ENCODE peak calls at places on chromosomes 12 and 14, in ten cellular contexts. L is heart left ventricle, A is tibial artery, X is MG63, F is foreskin fibroblast, G is SJSA1, K is cardiac fibroblast, W is left ventricle myocardium inferior, R is hepatocyte, S is mammary epithelial cell. M is an unnamed sample.

GRCh38 chr12:38137716-38138115 is 178.9 kb upstream of the ALG10B start:
- DNase-seq in L (no peak), A (no peak), X (no peak), F (no peak), G (peak), K (no peak), W (no peak), R (no peak), S (no peak), M (no peak)

GRCh38 chr12:46523863-46524770 is 151.5 kb upstream of the SLC38A2 start:
- DNase-seq in L (no peak), A (no peak), X (peak), F (peak), G (peak), K (peak), W (no peak), R (peak), S (peak), M (peak)

GRCh38 chr14:96253140-96253539 is 2.9 kb upstream of the BDKRB1 start:
- DNase-seq in L (no peak), A (no peak), X (peak), F (peak), G (peak), K (peak), W (no peak), R (peak), S (peak), M (no peak)

GRCh38 chr12:107025691-107026090 is 38.7 kb upstream of the MTERF2 start:
- DNase-seq in L (no peak), A (no peak), X (no peak), F (no peak), G (no peak), K (no peak), W (no peak), R (no peak), S (no peak), M (no peak)

GRCh38 chr12:124720019-124720686 is 143.5 kb downstream of the SCARB1 start:
- DNase-seq in L (no peak), A (no peak), X (peak), F (peak), G (no peak), K (peak), W (no peak), R (peak), S (peak), M (peak)

GRCh38 chr12:79115743-79116142 is 251.2 kb downstream of the SYT1 start:
- DNase-seq in L (no peak), A (no peak), X (no peak), F (no peak), G (no peak), K (no peak), W (no peak), R (no peak), S (no peak), M (no peak)

GRCh38 chr14:98227000-98227726 is 1044.8 kb downstream of the BCL11B start:
- DNase-seq in L (no peak), A (peak), X (no peak), F (no peak), G (no peak), K (no peak), W (no peak), R (no peak), S (no peak), M (no peak)

GRCh38 chr12:52401526-52401925 is 4.6 kb downstream of the KRT82 start:
- DNase-seq in L (no peak), A (no peak), X (no peak), F (no peak), G (no peak), K (peak), W (no peak), R (no peak), S (no peak), M (no peak)

GRCh38 chr14:59565112-59565511 is 11.5 kb downstream of the CCDC175 start:
- DNase-seq in L (no peak), A (no peak), X (peak), F (no peak), G (no peak), K (no peak), W (no peak), R (no peak), S (no peak), M (no peak)

GRCh38 chr12:78220811-78221210 is 390.1 kb downstream of the NAV3 start:
- DNase-seq in L (no peak), A (no peak), X (no peak), F (no peak), G (no peak), K (no peak), W (no peak), R (no peak), S (no peak), M (no peak)

GRCh38 chr14:80364274-80364673 is 153.0 kb upstream of the DIO2 start:
- DNase-seq in L (no peak), A (no peak), X (no peak), F (no peak), G (no peak), K (peak), W (no peak), R (peak), S (no peak), M (no peak)

GRCh38 chr12:130524759-130525158 is 187.1 kb downstream of the PIWIL1 start:
- DNase-seq in L (no peak), A (no peak), X (no peak), F (no peak), G (peak), K (no peak), W (no peak), R (no peak), S (no peak), M (no peak)

GRCh38 chr14:99215277-99215676 is 56.7 kb downstream of the BCL11B start:
- DNase-seq in L (no peak), A (no peak), X (peak), F (peak), G (peak), K (no peak), W (no peak), R (peak), S (peak), M (peak)

GRCh38 chr12:103181366-103182152 is 224.1 kb downstream of the ASCL1 start:
- DNase-seq in L (no peak), A (no peak), X (no peak), F (no peak), G (no peak), K (no peak), W (no peak), R (no peak), S (no peak), M (no peak)

GRCh38 chr12:85392508-85392907 is 112.5 kb downstream of the ALX1 start:
- DNase-seq in L (no peak), A (no peak), X (no peak), F (no peak), G (no peak), K (no peak), W (no peak), R (no peak), S (no peak), M (no peak)

GRCh38 chr14:24271134-24271833 is at the start of gene RABGGTA:
- DNase-seq in L (peak), A (peak), X (peak), F (peak), G (peak), K (peak), W (peak), R (peak), S (peak), M (peak)

GRCh38 chr12:15701212-15701611 is 88.0 kb downstream of the EPS8 start:
- DNase-seq in L (no peak), A (no peak), X (no peak), F (no peak), G (no peak), K (peak), W (no peak), R (no peak), S (peak), M (no peak)

GRCh38 chr14:70665448-70666363 is 24.0 kb downstream of the TTC9 start:
- DNase-seq in L (no peak), A (no peak), X (no peak), F (no peak), G (no peak), K (no peak), W (no peak), R (peak), S (peak), M (peak)

GRCh38 chr14:101273091-101273490 is 288.2 kb upstream of the DIO3 start:
- DNase-seq in L (no peak), A (no peak), X (no peak), F (no peak), G (no peak), K (no peak), W (no peak), R (no peak), S (no peak), M (no peak)

GRCh38 chr12:50734409-50735263 is 29.3 kb upstream of the ATF1 start:
- DNase-seq in L (no peak), A (no peak), X (no peak), F (no peak), G (no peak), K (peak), W (no peak), R (peak), S (no peak), M (peak)

GRCh38 chr12:101490286-101490920 is 15.3 kb downstream of the SPIC start:
- DNase-seq in L (no peak), A (no peak), X (no peak), F (no peak), G (no peak), K (peak), W (no peak), R (peak), S (peak), M (peak)

GRCh38 chr14:36671149-36671548 is 9.5 kb downstream of the PAX9 start:
- DNase-seq in L (no peak), A (no peak), X (no peak), F (no peak), G (no peak), K (no peak), W (no peak), R (no peak), S (no peak), M (no peak)

GRCh38 chr14:21300892-21301291 is 21.0 kb downstream of the RPGRIP1 start:
- DNase-seq in L (peak), A (no peak), X (peak), F (no peak), G (no peak), K (no peak), W (peak), R (peak), S (no peak), M (no peak)

GRCh38 chr14:91861091-91861490 is 6.2 kb downstream of the TC2N start:
- DNase-seq in L (no peak), A (no peak), X (no peak), F (no peak), G (no peak), K (no peak), W (no peak), R (no peak), S (no peak), M (no peak)

GRCh38 chr12:95396849-95397498 is 77.0 kb upstream of the METAP2 start:
- DNase-seq in L (no peak), A (no peak), X (no peak), F (peak), G (no peak), K (peak), W (no peak), R (no peak), S (peak), M (peak)

GRCh38 chr12:121805800-121806555 is 2.2 kb downstream of the SETD1B start:
- DNase-seq in L (peak), A (no peak), X (no peak), F (no peak), G (no peak), K (no peak), W (no peak), R (no peak), S (peak), M (no peak)

GRCh38 chr12:6095269-6095668 is 29.2 kb downstream of the VWF start:
- DNase-seq in L (no peak), A (peak), X (no peak), F (no peak), G (no peak), K (no peak), W (no peak), R (no peak), S (no peak), M (no peak)

GRCh38 chr14:101554991-101555668 is 6.2 kb upstream of the DIO3 start:
- DNase-seq in L (no peak), A (no peak), X (no peak), F (no peak), G (no peak), K (no peak), W (no peak), R (peak), S (no peak), M (peak)

GRCh38 chr14:29905549-29905948 is 22.1 kb downstream of the PRKD1 start:
- DNase-seq in L (no peak), A (no peak), X (no peak), F (no peak), G (no peak), K (no peak), W (no peak), R (no peak), S (no peak), M (no peak)
- H3K4me3 ChIP-seq in L (no peak), A (no peak), X (no peak), F (no peak), G (no peak), K (no peak), W (no peak), R (no peak), S (no peak), M (no peak)

GRCh38 chr12:68930178-68930577 is 2.8 kb downstream of the CPM start:
- DNase-seq in L (no peak), A (no peak), X (no peak), F (no peak), G (no peak), K (no peak), W (no peak), R (no peak), S (no peak), M (no peak)
- H3K4me3 ChIP-seq in L (no peak), A (peak), X (no peak), F (no peak), G (no peak), K (no peak), W (peak), R (no peak), S (no peak), M (no peak)

GRCh38 chr14:89621009-89621421 is 204.0 kb upstream of the FOXN3 start:
- DNase-seq in L (no peak), A (no peak), X (no peak), F (no peak), G (no peak), K (no peak), W (no peak), R (no peak), S (no peak), M (no peak)
- H3K4me3 ChIP-seq in L (no peak), A (no peak), X (no peak), F (no peak), G (no peak), K (no peak), W (no peak), R (no peak), S (no peak), M (no peak)

DNA sequence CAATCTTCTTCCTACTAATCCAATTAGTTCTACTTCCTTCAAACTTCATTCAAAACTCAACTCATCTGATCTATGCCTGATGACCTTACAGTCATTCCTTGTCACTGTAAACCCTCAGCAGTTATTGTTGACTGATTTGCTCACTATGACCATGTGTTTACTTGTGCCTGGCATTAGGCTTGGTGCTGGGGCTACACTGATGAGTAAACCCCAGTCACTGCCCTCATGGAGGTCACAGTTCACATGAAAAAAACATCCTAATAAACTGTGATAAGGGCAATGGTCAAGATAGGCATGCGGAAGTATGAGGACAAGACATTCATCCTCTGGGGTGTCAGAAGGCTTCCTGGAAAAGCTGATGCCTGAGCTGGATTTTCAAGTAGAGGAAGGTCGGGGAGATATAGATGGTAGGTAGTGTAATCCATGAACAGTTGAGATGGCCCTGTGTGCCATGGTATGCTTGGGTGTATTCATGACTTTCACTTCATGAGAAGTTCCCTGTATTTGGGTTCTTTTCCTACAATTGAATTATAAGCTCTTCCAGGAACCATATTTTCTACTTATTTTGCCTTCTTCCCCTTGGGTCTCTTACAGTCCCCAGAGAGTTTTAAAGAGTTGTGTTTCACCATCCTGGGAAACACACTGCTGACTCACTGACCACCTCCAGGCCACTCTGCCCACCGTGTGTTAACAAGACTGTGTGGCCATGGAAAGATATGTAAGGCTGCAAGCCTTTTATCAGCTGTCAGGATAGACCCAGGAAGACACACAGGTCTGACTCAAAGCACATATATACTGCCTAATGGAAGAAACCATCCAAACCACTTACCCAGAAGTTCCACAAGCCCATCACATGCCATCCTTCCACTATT is 38.7 kb upstream of the DUSP6 start:
- DNase-seq in L (no peak), A (no peak), X (peak), F (peak), G (peak), K (peak), W (no peak), R (peak), S (peak), M (peak)
- H3K4me3 ChIP-seq in L (no peak), A (no peak), X (no peak), F (no peak), G (no peak), K (no peak), W (no peak), R (no peak), S (no peak), M (no peak)

GRCh38 chr14:40413146-40413545 is 980.9 kb upstream of the FBXO33 start:
- DNase-seq in L (no peak), A (no peak), X (no peak), F (no peak), G (no peak), K (no peak), W (no peak), R (no peak), S (no peak), M (no peak)

GRCh38 chr14:40417777-40418401 is 985.7 kb upstream of the FBXO33 start:
- DNase-seq in L (no peak), A (no peak), X (no peak), F (no peak), G (no peak), K (peak), W (no peak), R (peak), S (no peak), M (peak)
- H3K4me3 ChIP-seq in L (no peak), A (no peak), X (no peak), F (no peak), G (no peak), K (no peak), W (peak), R (no peak), S (no peak), M (no peak)

GRCh38 chr12:114669501-114670256 is 14.3 kb downstream of the TBX3 start:
- DNase-seq in L (no peak), A (no peak), X (no peak), F (peak), G (peak), K (peak), W (no peak), R (peak), S (peak), M (no peak)
- H3K4me3 ChIP-seq in L (peak), A (no peak), X (no peak), F (peak), G (peak), K (no peak), W (peak), R (peak), S (peak), M (no peak)

DNA sequence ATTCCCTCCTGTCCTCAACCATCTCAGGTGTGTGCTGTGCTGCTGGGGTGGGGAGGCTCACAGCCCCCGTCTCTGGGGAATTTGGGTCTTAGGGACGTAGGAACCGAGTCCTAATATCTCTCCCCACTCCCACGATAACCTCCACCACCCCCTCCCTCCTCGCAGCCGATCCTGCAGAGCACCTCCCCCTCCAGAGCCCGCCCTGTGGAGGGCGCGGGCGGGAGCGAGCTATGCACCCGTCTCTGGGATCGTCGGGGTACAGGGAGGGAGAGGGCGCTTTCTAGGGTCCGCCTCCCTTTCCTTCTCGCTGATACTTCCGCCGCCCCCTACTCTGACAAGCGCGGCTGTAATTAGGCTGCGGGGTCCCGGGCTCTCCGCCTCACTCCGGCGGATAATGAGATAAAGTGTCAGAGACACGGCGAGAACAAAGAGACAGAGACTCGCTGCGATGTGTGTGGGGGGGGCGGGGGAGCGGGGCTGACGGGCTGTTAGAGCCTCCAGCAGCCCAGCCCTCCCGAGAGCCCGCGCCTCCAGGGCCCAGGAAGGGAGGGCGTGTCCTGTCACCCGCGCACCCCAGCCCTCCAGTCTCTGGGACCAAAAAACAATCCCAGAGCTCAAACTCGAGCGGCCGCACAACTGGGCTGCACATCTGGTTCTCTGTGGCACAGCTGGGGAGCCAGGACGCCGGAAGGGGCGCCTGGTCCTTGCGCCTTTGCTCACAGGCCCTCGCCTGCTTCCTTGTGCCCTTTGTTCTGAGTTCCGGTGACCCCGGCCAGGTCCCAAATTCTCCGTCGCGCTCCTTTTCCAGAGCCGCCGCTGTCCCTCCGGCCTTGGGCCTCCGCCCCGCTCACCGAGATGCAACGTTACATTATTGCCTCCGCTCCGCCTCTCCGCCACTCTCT is 8.7 kb downstream of the SHMT2 start:
- DNase-seq in L (no peak), A (peak), X (no peak), F (no peak), G (no peak), K (no peak), W (no peak), R (no peak), S (no peak), M (peak)
- H3K4me3 ChIP-seq in L (peak), A (peak), X (peak), F (peak), G (no peak), K (no peak), W (peak), R (peak), S (no peak), M (peak)